ENCODE peak calls at places on chromosomes 3 and 15, in ten cellular contexts. One of them, this sample, is unnamed.

GRCh38 chr3:13524979-13525669 is 23.8 kb upstream of the FBLN2 start:
- DNase-seq in HEK293T: no peak
- DNase-seq in AG10803: peak
- DNase-seq in NCI-H748 treated with DMSO at 0.1 percent for 48 hours: no peak
- DNase-seq in GM04504: peak
- DNase-seq in gastrocnemius medialis: no peak
- DNase-seq in OCI-LY7: no peak
- DNase-seq in foreskin keratinocyte: no peak
- DNase-seq in midbrain: no peak
- DNase-seq in memory B cell: no peak
- DNase-seq in this sample: peak

GRCh38 chr3:4754180-4755086 is 224.8 kb upstream of the BHLHE40 start:
- DNase-seq in HEK293T: no peak
- DNase-seq in AG10803: no peak
- DNase-seq in NCI-H748 treated with DMSO at 0.1 percent for 48 hours: no peak
- DNase-seq in GM04504: no peak
- DNase-seq in gastrocnemius medialis: no peak
- DNase-seq in OCI-LY7: no peak
- DNase-seq in foreskin keratinocyte: no peak
- DNase-seq in midbrain: no peak
- DNase-seq in memory B cell: no peak
- DNase-seq in this sample: no peak

GRCh38 chr3:8632402-8633237 is 12.0 kb downstream of the SSUH2 start:
- DNase-seq in HEK293T: no peak
- DNase-seq in AG10803: peak
- DNase-seq in NCI-H748 treated with DMSO at 0.1 percent for 48 hours: no peak
- DNase-seq in GM04504: no peak
- DNase-seq in gastrocnemius medialis: no peak
- DNase-seq in OCI-LY7: no peak
- DNase-seq in foreskin keratinocyte: peak
- DNase-seq in midbrain: no peak
- DNase-seq in memory B cell: no peak
- DNase-seq in this sample: no peak

GRCh38 chr3:75906555-75907112 is 121.3 kb upstream of the ZNF717 start:
- DNase-seq in HEK293T: peak
- DNase-seq in AG10803: peak
- DNase-seq in NCI-H748 treated with DMSO at 0.1 percent for 48 hours: peak
- DNase-seq in GM04504: no peak
- DNase-seq in gastrocnemius medialis: no peak
- DNase-seq in OCI-LY7: no peak
- DNase-seq in foreskin keratinocyte: peak
- DNase-seq in midbrain: peak
- DNase-seq in memory B cell: no peak
- DNase-seq in this sample: peak

GRCh38 chr3:37920156-37920686 is 58.5 kb downstream of the CTDSPL start:
- DNase-seq in HEK293T: no peak
- DNase-seq in AG10803: no peak
- DNase-seq in NCI-H748 treated with DMSO at 0.1 percent for 48 hours: no peak
- DNase-seq in GM04504: no peak
- DNase-seq in gastrocnemius medialis: no peak
- DNase-seq in OCI-LY7: no peak
- DNase-seq in foreskin keratinocyte: no peak
- DNase-seq in midbrain: no peak
- DNase-seq in memory B cell: no peak
- DNase-seq in this sample: no peak

GRCh38 chr3:88732211-88732610 is 375.2 kb upstream of the EPHA3 start:
- DNase-seq in HEK293T: no peak
- DNase-seq in AG10803: no peak
- DNase-seq in NCI-H748 treated with DMSO at 0.1 percent for 48 hours: no peak
- DNase-seq in GM04504: no peak
- DNase-seq in gastrocnemius medialis: no peak
- DNase-seq in OCI-LY7: no peak
- DNase-seq in foreskin keratinocyte: no peak
- DNase-seq in midbrain: no peak
- DNase-seq in memory B cell: no peak
- DNase-seq in this sample: no peak

GRCh38 chr3:157070600-157070999 is 89.3 kb downstream of the CCNL1 start:
- DNase-seq in HEK293T: no peak
- DNase-seq in AG10803: peak
- DNase-seq in NCI-H748 treated with DMSO at 0.1 percent for 48 hours: no peak
- DNase-seq in GM04504: no peak
- DNase-seq in gastrocnemius medialis: no peak
- DNase-seq in OCI-LY7: no peak
- DNase-seq in foreskin keratinocyte: no peak
- DNase-seq in midbrain: no peak
- DNase-seq in memory B cell: no peak
- DNase-seq in this sample: no peak

GRCh38 chr3:47421741-47422649 is 41.2 kb downstream of the PTPN23 start:
- DNase-seq in HEK293T: no peak
- DNase-seq in AG10803: peak
- DNase-seq in NCI-H748 treated with DMSO at 0.1 percent for 48 hours: no peak
- DNase-seq in GM04504: no peak
- DNase-seq in gastrocnemius medialis: no peak
- DNase-seq in OCI-LY7: no peak
- DNase-seq in foreskin keratinocyte: no peak
- DNase-seq in midbrain: no peak
- DNase-seq in memory B cell: no peak
- DNase-seq in this sample: no peak

GRCh38 chr15:101795455-101795854 is 7.9 kb upstream of the OR4F6 start:
- DNase-seq in HEK293T: no peak
- DNase-seq in AG10803: peak
- DNase-seq in NCI-H748 treated with DMSO at 0.1 percent for 48 hours: no peak
- DNase-seq in GM04504: peak
- DNase-seq in gastrocnemius medialis: no peak
- DNase-seq in OCI-LY7: no peak
- DNase-seq in foreskin keratinocyte: peak
- DNase-seq in midbrain: no peak
- DNase-seq in memory B cell: no peak
- DNase-seq in this sample: no peak

GRCh38 chr3:49500408-49501257 is 30.6 kb downstream of the DAG1 start:
- DNase-seq in HEK293T: no peak
- DNase-seq in AG10803: peak
- DNase-seq in NCI-H748 treated with DMSO at 0.1 percent for 48 hours: no peak
- DNase-seq in GM04504: peak
- DNase-seq in gastrocnemius medialis: peak
- DNase-seq in OCI-LY7: no peak
- DNase-seq in foreskin keratinocyte: peak
- DNase-seq in midbrain: no peak
- DNase-seq in memory B cell: no peak
- DNase-seq in this sample: peak

GRCh38 chr3:14047027-14047426 is 77.6 kb downstream of the CHCHD4 start:
- DNase-seq in HEK293T: no peak
- DNase-seq in AG10803: no peak
- DNase-seq in NCI-H748 treated with DMSO at 0.1 percent for 48 hours: peak
- DNase-seq in GM04504: no peak
- DNase-seq in gastrocnemius medialis: no peak
- DNase-seq in OCI-LY7: no peak
- DNase-seq in foreskin keratinocyte: no peak
- DNase-seq in midbrain: no peak
- DNase-seq in memory B cell: no peak
- DNase-seq in this sample: no peak

GRCh38 chr3:17138246-17139039 is 253.7 kb downstream of the PLCL2 start:
- DNase-seq in HEK293T: no peak
- DNase-seq in AG10803: no peak
- DNase-seq in NCI-H748 treated with DMSO at 0.1 percent for 48 hours: no peak
- DNase-seq in GM04504: no peak
- DNase-seq in gastrocnemius medialis: no peak
- DNase-seq in OCI-LY7: no peak
- DNase-seq in foreskin keratinocyte: no peak
- DNase-seq in midbrain: no peak
- DNase-seq in memory B cell: no peak
- DNase-seq in this sample: no peak

GRCh38 chr15:23038741-23039150 is 623 bp downstream of the TUBGCP5 start:
- DNase-seq in HEK293T: peak
- DNase-seq in AG10803: peak
- DNase-seq in NCI-H748 treated with DMSO at 0.1 percent for 48 hours: no peak
- DNase-seq in GM04504: no peak
- DNase-seq in gastrocnemius medialis: no peak
- DNase-seq in OCI-LY7: no peak
- DNase-seq in foreskin keratinocyte: peak
- DNase-seq in midbrain: no peak
- DNase-seq in memory B cell: no peak
- DNase-seq in this sample: no peak

GRCh38 chr3:10508235-10508618 is 2.8 kb upstream of the ATP2B2 start:
- DNase-seq in HEK293T: no peak
- DNase-seq in AG10803: no peak
- DNase-seq in NCI-H748 treated with DMSO at 0.1 percent for 48 hours: no peak
- DNase-seq in GM04504: no peak
- DNase-seq in gastrocnemius medialis: no peak
- DNase-seq in OCI-LY7: no peak
- DNase-seq in foreskin keratinocyte: no peak
- DNase-seq in midbrain: no peak
- DNase-seq in memory B cell: no peak
- DNase-seq in this sample: no peak

GRCh38 chr3:172259191-172259590 is 189.1 kb downstream of the GHSR start:
- DNase-seq in HEK293T: no peak
- DNase-seq in AG10803: peak
- DNase-seq in NCI-H748 treated with DMSO at 0.1 percent for 48 hours: no peak
- DNase-seq in GM04504: no peak
- DNase-seq in gastrocnemius medialis: no peak
- DNase-seq in OCI-LY7: no peak
- DNase-seq in foreskin keratinocyte: no peak
- DNase-seq in midbrain: no peak
- DNase-seq in memory B cell: no peak
- DNase-seq in this sample: peak

GRCh38 chr15:70427120-70427519 is 329.4 kb upstream of the TLE3 start:
- DNase-seq in HEK293T: no peak
- DNase-seq in AG10803: no peak
- DNase-seq in NCI-H748 treated with DMSO at 0.1 percent for 48 hours: no peak
- DNase-seq in GM04504: no peak
- DNase-seq in gastrocnemius medialis: no peak
- DNase-seq in OCI-LY7: no peak
- DNase-seq in foreskin keratinocyte: no peak
- DNase-seq in midbrain: no peak
- DNase-seq in memory B cell: no peak
- DNase-seq in this sample: no peak

GRCh38 chr3:16124636-16125035 is 49.8 kb upstream of the GALNT15 start:
- DNase-seq in HEK293T: no peak
- DNase-seq in AG10803: peak
- DNase-seq in NCI-H748 treated with DMSO at 0.1 percent for 48 hours: no peak
- DNase-seq in GM04504: peak
- DNase-seq in gastrocnemius medialis: no peak
- DNase-seq in OCI-LY7: no peak
- DNase-seq in foreskin keratinocyte: peak
- DNase-seq in midbrain: no peak
- DNase-seq in memory B cell: no peak
- DNase-seq in this sample: no peak

GRCh38 chr15:39704684-39705083 is 78.0 kb downstream of the FSIP1 start:
- DNase-seq in HEK293T: no peak
- DNase-seq in AG10803: peak
- DNase-seq in NCI-H748 treated with DMSO at 0.1 percent for 48 hours: no peak
- DNase-seq in GM04504: no peak
- DNase-seq in gastrocnemius medialis: no peak
- DNase-seq in OCI-LY7: no peak
- DNase-seq in foreskin keratinocyte: peak
- DNase-seq in midbrain: peak
- DNase-seq in memory B cell: no peak
- DNase-seq in this sample: no peak

GRCh38 chr15:50828610-50829206 is 63.2 kb upstream of the SPPL2A start:
- DNase-seq in HEK293T: peak
- DNase-seq in AG10803: peak
- DNase-seq in NCI-H748 treated with DMSO at 0.1 percent for 48 hours: no peak
- DNase-seq in GM04504: peak
- DNase-seq in gastrocnemius medialis: peak
- DNase-seq in OCI-LY7: no peak
- DNase-seq in foreskin keratinocyte: peak
- DNase-seq in midbrain: no peak
- DNase-seq in memory B cell: no peak
- DNase-seq in this sample: peak

GRCh38 chr15:52558196-52558595 is 10.6 kb downstream of the ARPP19 start:
- DNase-seq in HEK293T: no peak
- DNase-seq in AG10803: peak
- DNase-seq in NCI-H748 treated with DMSO at 0.1 percent for 48 hours: no peak
- DNase-seq in GM04504: no peak
- DNase-seq in gastrocnemius medialis: no peak
- DNase-seq in OCI-LY7: no peak
- DNase-seq in foreskin keratinocyte: peak
- DNase-seq in midbrain: no peak
- DNase-seq in memory B cell: no peak
- DNase-seq in this sample: no peak

GRCh38 chr3:194375473-194375872 is 5.9 kb upstream of the LRRC15 start:
- DNase-seq in HEK293T: no peak
- DNase-seq in AG10803: no peak
- DNase-seq in NCI-H748 treated with DMSO at 0.1 percent for 48 hours: no peak
- DNase-seq in GM04504: no peak
- DNase-seq in gastrocnemius medialis: no peak
- DNase-seq in OCI-LY7: no peak
- DNase-seq in foreskin keratinocyte: no peak
- DNase-seq in midbrain: no peak
- DNase-seq in memory B cell: no peak
- DNase-seq in this sample: peak

GRCh38 chr15:98900382-98900781 is 107.2 kb downstream of the PGPEP1L start:
- DNase-seq in HEK293T: no peak
- DNase-seq in AG10803: peak
- DNase-seq in NCI-H748 treated with DMSO at 0.1 percent for 48 hours: no peak
- DNase-seq in GM04504: no peak
- DNase-seq in gastrocnemius medialis: no peak
- DNase-seq in OCI-LY7: no peak
- DNase-seq in foreskin keratinocyte: no peak
- DNase-seq in midbrain: no peak
- DNase-seq in memory B cell: no peak
- DNase-seq in this sample: no peak

GRCh38 chr3:181622365-181622764 is 89.4 kb upstream of the SOX2 start:
- DNase-seq in HEK293T: no peak
- DNase-seq in AG10803: no peak
- DNase-seq in NCI-H748 treated with DMSO at 0.1 percent for 48 hours: no peak
- DNase-seq in GM04504: no peak
- DNase-seq in gastrocnemius medialis: no peak
- DNase-seq in OCI-LY7: no peak
- DNase-seq in foreskin keratinocyte: peak
- DNase-seq in midbrain: no peak
- DNase-seq in memory B cell: no peak
- DNase-seq in this sample: no peak

GRCh38 chr3:68088216-68088615 is 433.8 kb upstream of the SUCLG2 start:
- DNase-seq in HEK293T: no peak
- DNase-seq in AG10803: no peak
- DNase-seq in NCI-H748 treated with DMSO at 0.1 percent for 48 hours: peak
- DNase-seq in GM04504: no peak
- DNase-seq in gastrocnemius medialis: no peak
- DNase-seq in OCI-LY7: no peak
- DNase-seq in foreskin keratinocyte: no peak
- DNase-seq in midbrain: no peak
- DNase-seq in memory B cell: no peak
- DNase-seq in this sample: no peak

GRCh38 chr3:17553080-17553479 is 189.4 kb downstream of the TBC1D5 start:
- DNase-seq in HEK293T: no peak
- DNase-seq in AG10803: no peak
- DNase-seq in NCI-H748 treated with DMSO at 0.1 percent for 48 hours: no peak
- DNase-seq in GM04504: no peak
- DNase-seq in gastrocnemius medialis: no peak
- DNase-seq in OCI-LY7: no peak
- DNase-seq in foreskin keratinocyte: no peak
- DNase-seq in midbrain: no peak
- DNase-seq in memory B cell: no peak
- DNase-seq in this sample: no peak

GRCh38 chr15:88258021-88258641 is 1.6 kb upstream of the NTRK3 start:
- DNase-seq in HEK293T: peak
- DNase-seq in AG10803: peak
- DNase-seq in NCI-H748 treated with DMSO at 0.1 percent for 48 hours: peak
- DNase-seq in GM04504: no peak
- DNase-seq in gastrocnemius medialis: no peak
- DNase-seq in OCI-LY7: peak
- DNase-seq in foreskin keratinocyte: no peak
- DNase-seq in midbrain: peak
- DNase-seq in memory B cell: no peak
- DNase-seq in this sample: peak

GRCh38 chr3:81790117-81790516 is 28.7 kb upstream of the GBE1 start:
- DNase-seq in HEK293T: no peak
- DNase-seq in AG10803: no peak
- DNase-seq in NCI-H748 treated with DMSO at 0.1 percent for 48 hours: no peak
- DNase-seq in GM04504: no peak
- DNase-seq in gastrocnemius medialis: no peak
- DNase-seq in OCI-LY7: no peak
- DNase-seq in foreskin keratinocyte: no peak
- DNase-seq in midbrain: no peak
- DNase-seq in memory B cell: no peak
- DNase-seq in this sample: no peak

GRCh38 chr3:58198362-58198761 is 12.4 kb downstream of the DNASE1L3 start:
- DNase-seq in HEK293T: no peak
- DNase-seq in AG10803: no peak
- DNase-seq in NCI-H748 treated with DMSO at 0.1 percent for 48 hours: no peak
- DNase-seq in GM04504: no peak
- DNase-seq in gastrocnemius medialis: no peak
- DNase-seq in OCI-LY7: no peak
- DNase-seq in foreskin keratinocyte: no peak
- DNase-seq in midbrain: no peak
- DNase-seq in memory B cell: no peak
- DNase-seq in this sample: no peak

This sample was measured in A673.